ENCODE peak calls at places on chromosome 6, in ten cellular contexts. H, V, M, Y, I, R, L, J, Z and W are unnamed samples.

GRCh38 chr6:14897836-14898235 is 348.0 kb upstream of the JARID2 start:
- DNase-seq in H (no peak), V (no peak), M (no peak), Y (no peak), I (no peak), R (no peak), L (no peak), J (no peak), Z (no peak), W (no peak)

GRCh38 chr6:83057705-83058321 is 7.8 kb downstream of the UBE3D start:
- DNase-seq in H (peak; percentile 35), V (no peak), M (peak; percentile 34), Y (peak; percentile 54), I (no peak), R (no peak), L (peak; percentile 55), J (peak; percentile 44), Z (peak; percentile 51), W (no peak)

GRCh38 chr6:125117818-125118217 is 35.8 kb upstream of the TPD52L1 start:
- DNase-seq in H (no peak), V (no peak), M (no peak), Y (no peak), I (no peak), R (no peak), L (no peak), J (no peak), Z (no peak), W (no peak)

GRCh38 chr6:113363866-113364265 is 493.3 kb upstream of the MARCKS start:
- DNase-seq in H (no peak), V (no peak), M (no peak), Y (no peak), I (no peak), R (no peak), L (no peak), J (no peak), Z (no peak), W (no peak)

GRCh38 chr6:160972111-160972510 is 19.5 kb upstream of the MAP3K4 start:
- DNase-seq in H (peak; percentile 88), V (no peak), M (no peak), Y (no peak), I (no peak), R (no peak), L (peak; percentile 96), J (peak; percentile 51), Z (no peak), W (peak; percentile 15)

GRCh38 chr6:142459267-142459666 is 157.5 kb downstream of the ADGRG6 start:
- DNase-seq in H (no peak), V (no peak), M (no peak), Y (no peak), I (no peak), R (no peak), L (no peak), J (no peak), Z (no peak), W (no peak)

GRCh38 chr6:9025223-9025622 is 589.9 kb upstream of the SLC35B3 start:
- DNase-seq in H (no peak), V (no peak), M (no peak), Y (no peak), I (no peak), R (no peak), L (no peak), J (no peak), Z (no peak), W (no peak)

GRCh38 chr6:41406821-41407787 is 71.7 kb downstream of the NCR2 start:
- DNase-seq in H (no peak), V (no peak), M (peak; percentile 61), Y (no peak), I (no peak), R (no peak), L (no peak), J (no peak), Z (no peak), W (no peak)

GRCh38 chr6:79702701-79703100 is 71.6 kb downstream of the SH3BGRL2 start:
- DNase-seq in H (no peak), V (no peak), M (no peak), Y (no peak), I (no peak), R (no peak), L (no peak), J (no peak), Z (no peak), W (no peak)

GRCh38 chr6:138431276-138432062 is 27.4 kb downstream of the HEBP2 start:
- DNase-seq in H (no peak), V (no peak), M (no peak), Y (no peak), I (no peak), R (no peak), L (no peak), J (no peak), Z (no peak), W (no peak)

GRCh38 chr6:169861431-169862045 is 110.1 kb downstream of the ERMARD start:
- DNase-seq in H (no peak), V (no peak), M (no peak), Y (no peak), I (no peak), R (no peak), L (no peak), J (no peak), Z (no peak), W (no peak)

GRCh38 chr6:15346315-15346714 is 100.4 kb downstream of the JARID2 start:
- DNase-seq in H (no peak), V (no peak), M (no peak), Y (no peak), I (no peak), R (no peak), L (no peak), J (no peak), Z (no peak), W (no peak)

GRCh38 chr6:39104528-39104927 is 10.5 kb downstream of the SAYSD1 start:
- DNase-seq in H (no peak), V (no peak), M (no peak), Y (no peak), I (no peak), R (no peak), L (no peak), J (no peak), Z (no peak), W (no peak)

GRCh38 chr6:151524059-151524458 is 30.2 kb downstream of the CCDC170 start:
- DNase-seq in H (no peak), V (no peak), M (no peak), Y (no peak), I (no peak), R (no peak), L (no peak), J (no peak), Z (no peak), W (no peak)

GRCh38 chr6:116611020-116611419 is 5.3 kb upstream of the RSPH4A start:
- DNase-seq in H (no peak), V (no peak), M (peak; percentile 10), Y (no peak), I (no peak), R (no peak), L (no peak), J (no peak), Z (no peak), W (no peak)

GRCh38 chr6:44224154-44224977 is 971 bp downstream of the SLC29A1 start:
- DNase-seq in H (no peak), V (no peak), M (peak; percentile 52), Y (peak; percentile 15), I (no peak), R (no peak), L (no peak), J (peak; percentile 45), Z (peak; percentile 55), W (no peak)

GRCh38 chr6:50816115-50816675 is 2.5 kb upstream of the TFAP2B start:
- DNase-seq in H (peak; percentile 74), V (peak; percentile 23), M (peak; percentile 67), Y (peak; percentile 58), I (peak; percentile 8), R (peak; percentile 10), L (peak; percentile 74), J (peak; percentile 51), Z (peak; percentile 82), W (peak; percentile 51)

GRCh38 chr6:13548500-13549210 is 25.7 kb upstream of the SIRT5 start:
- DNase-seq in H (no peak), V (no peak), M (no peak), Y (no peak), I (no peak), R (no peak), L (no peak), J (no peak), Z (no peak), W (no peak)

GRCh38 chr6:142874676-142875075 is 70.3 kb downstream of the HIVEP2 start:
- DNase-seq in H (no peak), V (no peak), M (no peak), Y (no peak), I (no peak), R (no peak), L (no peak), J (no peak), Z (no peak), W (no peak)